ENCODE peak calls at places on chromosomes 5 and 9, in eight cellular contexts. One of them, this sample, is unnamed.

GRCh38 chr9:29006603-29007002 is 1433.3 kb upstream of the C9orf72 start:
- DNase-seq in fibroblast of pulmonary artery: no peak
- DNase-seq in kidney: no peak
- DNase-seq in GM04504: no peak
- DNase-seq in neural progenitor cell: no peak
- DNase-seq in H7: no peak
- DNase-seq in suprapubic skin: no peak
- DNase-seq in omental fat pad: no peak
- DNase-seq in this sample: no peak

GRCh38 chr9:123048748-123049147 is 15.3 kb downstream of the GPR21 start:
- DNase-seq in GM04504: peak
- DNase-seq in fibroblast of pulmonary artery: peak
- DNase-seq in omental fat pad: no peak
- DNase-seq in H7: no peak
- DNase-seq in suprapubic skin: no peak
- DNase-seq in kidney: no peak
- DNase-seq in neural progenitor cell: no peak
- DNase-seq in this sample: no peak

GRCh38 chr5:60810438-60811085 is 33.5 kb downstream of the ELOVL7 start:
- DNase-seq in omental fat pad: no peak
- DNase-seq in fibroblast of pulmonary artery: peak
- DNase-seq in kidney: no peak
- DNase-seq in suprapubic skin: no peak
- DNase-seq in H7: no peak
- DNase-seq in GM04504: no peak
- DNase-seq in neural progenitor cell: no peak
- DNase-seq in this sample: no peak

GRCh38 chr5:72246239-72246580 is 73.8 kb downstream of the MRPS27 start:
- DNase-seq in neural progenitor cell: no peak
- DNase-seq in omental fat pad: no peak
- DNase-seq in suprapubic skin: no peak
- DNase-seq in kidney: no peak
- DNase-seq in GM04504: no peak
- DNase-seq in H7: no peak
- DNase-seq in fibroblast of pulmonary artery: peak
- DNase-seq in this sample: no peak

GRCh38 chr5:173161148-173161547 is 16.8 kb downstream of the BNIP1 start:
- DNase-seq in kidney: no peak
- DNase-seq in fibroblast of pulmonary artery: no peak
- DNase-seq in GM04504: no peak
- DNase-seq in suprapubic skin: no peak
- DNase-seq in neural progenitor cell: no peak
- DNase-seq in omental fat pad: no peak
- DNase-seq in H7: no peak
- DNase-seq in this sample: no peak

GRCh38 chr5:135678640-135679268 is 100.0 kb upstream of the CXCL14 start:
- DNase-seq in omental fat pad: no peak
- DNase-seq in H7: no peak
- DNase-seq in neural progenitor cell: no peak
- DNase-seq in GM04504: no peak
- DNase-seq in kidney: no peak
- DNase-seq in fibroblast of pulmonary artery: no peak
- DNase-seq in suprapubic skin: no peak
- DNase-seq in this sample: no peak

GRCh38 chr9:120916573-120916972 is 10.0 kb downstream of the TRAF1 start:
- DNase-seq in suprapubic skin: no peak
- DNase-seq in kidney: peak
- DNase-seq in neural progenitor cell: no peak
- DNase-seq in GM04504: no peak
- DNase-seq in omental fat pad: no peak
- DNase-seq in H7: peak
- DNase-seq in fibroblast of pulmonary artery: peak
- DNase-seq in this sample: no peak

GRCh38 chr9:113875917-113876805 is at the start of gene ZNF618:
- DNase-seq in fibroblast of pulmonary artery: no peak
- DNase-seq in suprapubic skin: no peak
- DNase-seq in neural progenitor cell: peak
- DNase-seq in kidney: peak
- DNase-seq in H7: peak
- DNase-seq in GM04504: no peak
- DNase-seq in omental fat pad: no peak
- DNase-seq in this sample: no peak

GRCh38 chr5:26339576-26339975 is 698.8 kb downstream of the CDH9 start:
- DNase-seq in H7: no peak
- DNase-seq in kidney: no peak
- DNase-seq in omental fat pad: no peak
- DNase-seq in neural progenitor cell: no peak
- DNase-seq in suprapubic skin: no peak
- DNase-seq in fibroblast of pulmonary artery: no peak
- DNase-seq in GM04504: no peak
- DNase-seq in this sample: no peak

GRCh38 chr5:135034963-135035677 is 1.1 kb upstream of the PITX1 start:
- DNase-seq in kidney: peak
- DNase-seq in fibroblast of pulmonary artery: no peak
- DNase-seq in H7: peak
- DNase-seq in GM04504: no peak
- DNase-seq in suprapubic skin: no peak
- DNase-seq in omental fat pad: no peak
- DNase-seq in neural progenitor cell: no peak
- DNase-seq in this sample: no peak

GRCh38 chr9:133835273-133835901 is 97.2 kb upstream of the SARDH start:
- DNase-seq in omental fat pad: no peak
- DNase-seq in kidney: no peak
- DNase-seq in GM04504: no peak
- DNase-seq in neural progenitor cell: peak
- DNase-seq in suprapubic skin: no peak
- DNase-seq in H7: peak
- DNase-seq in fibroblast of pulmonary artery: no peak
- DNase-seq in this sample: no peak

GRCh38 chr9:124260769-124261603 is 3.2 kb downstream of the NEK6 start:
- DNase-seq in neural progenitor cell: no peak
- DNase-seq in H7: peak
- DNase-seq in GM04504: no peak
- DNase-seq in omental fat pad: no peak
- DNase-seq in suprapubic skin: no peak
- DNase-seq in fibroblast of pulmonary artery: peak
- DNase-seq in kidney: peak
- DNase-seq in this sample: no peak

GRCh38 chr5:77301447-77301878 is 91.0 kb downstream of the PDE8B start:
- DNase-seq in neural progenitor cell: no peak
- DNase-seq in suprapubic skin: no peak
- DNase-seq in H7: no peak
- DNase-seq in fibroblast of pulmonary artery: peak
- DNase-seq in omental fat pad: no peak
- DNase-seq in GM04504: peak
- DNase-seq in kidney: no peak
- DNase-seq in this sample: no peak

GRCh38 chr5:1343931-1344901 is 683 bp downstream of the CLPTM1L start:
- DNase-seq in omental fat pad: no peak
- DNase-seq in kidney: peak
- DNase-seq in GM04504: no peak
- DNase-seq in neural progenitor cell: peak
- DNase-seq in fibroblast of pulmonary artery: peak
- DNase-seq in suprapubic skin: no peak
- DNase-seq in H7: no peak
- DNase-seq in this sample: no peak

GRCh38 chr9:107283621-107284616 is 840 bp downstream of the RAD23B start:
- DNase-seq in neural progenitor cell: peak
- DNase-seq in H7: peak
- DNase-seq in suprapubic skin: peak
- DNase-seq in kidney: peak
- DNase-seq in GM04504: peak
- DNase-seq in omental fat pad: no peak
- DNase-seq in fibroblast of pulmonary artery: peak
- DNase-seq in this sample: peak

GRCh38 chr9:5008206-5008605 is 23.1 kb downstream of the JAK2 start:
- DNase-seq in neural progenitor cell: no peak
- DNase-seq in H7: no peak
- DNase-seq in kidney: no peak
- DNase-seq in omental fat pad: no peak
- DNase-seq in suprapubic skin: no peak
- DNase-seq in GM04504: no peak
- DNase-seq in fibroblast of pulmonary artery: no peak
- DNase-seq in this sample: no peak

GRCh38 chr9:90020277-90020871 is 415.6 kb downstream of the GADD45G start:
- DNase-seq in GM04504: no peak
- DNase-seq in neural progenitor cell: no peak
- DNase-seq in kidney: no peak
- DNase-seq in fibroblast of pulmonary artery: no peak
- DNase-seq in omental fat pad: no peak
- DNase-seq in H7: no peak
- DNase-seq in suprapubic skin: peak
- DNase-seq in this sample: no peak

GRCh38 chr5:32531885-32532520 is 53.4 kb upstream of the SUB1 start:
- DNase-seq in H7: peak
- DNase-seq in neural progenitor cell: no peak
- DNase-seq in fibroblast of pulmonary artery: peak
- DNase-seq in GM04504: no peak
- DNase-seq in kidney: no peak
- DNase-seq in omental fat pad: no peak
- DNase-seq in suprapubic skin: no peak
- DNase-seq in this sample: no peak

GRCh38 chr9:111866976-111867375 is 29.6 kb upstream of the UGCG start:
- DNase-seq in omental fat pad: no peak
- DNase-seq in GM04504: no peak
- DNase-seq in fibroblast of pulmonary artery: peak
- DNase-seq in suprapubic skin: no peak
- DNase-seq in kidney: no peak
- DNase-seq in H7: no peak
- DNase-seq in neural progenitor cell: no peak
- DNase-seq in this sample: peak

GRCh38 chr5:143249851-143250250 is 153.6 kb downstream of the NR3C1 start:
- DNase-seq in omental fat pad: no peak
- DNase-seq in neural progenitor cell: no peak
- DNase-seq in H7: no peak
- DNase-seq in fibroblast of pulmonary artery: no peak
- DNase-seq in suprapubic skin: no peak
- DNase-seq in kidney: no peak
- DNase-seq in GM04504: no peak
- DNase-seq in this sample: no peak

GRCh38 chr9:134365791-134366222 is 39.6 kb downstream of the RXRA start:
- DNase-seq in H7: no peak
- DNase-seq in omental fat pad: no peak
- DNase-seq in GM04504: peak
- DNase-seq in neural progenitor cell: peak
- DNase-seq in kidney: no peak
- DNase-seq in fibroblast of pulmonary artery: peak
- DNase-seq in suprapubic skin: no peak
- DNase-seq in this sample: no peak

This sample was measured in astrocyte of the cerebellum.